ENCODE peak calls at places on chromosomes 6 and 20, in five cellular contexts. K, D, S, C and I are unnamed samples.

GRCh38 chr20:38590682-38591483 is 9.9 kb downstream of the ADIG start:
- DNase-seq in K (no peak), D (no peak), S (no peak), C (no peak), I (no peak)

GRCh38 chr6:44007818-44008660 is 119.2 kb downstream of the MRPL14 start:
- DNase-seq in K (no peak), D (no peak), S (peak), C (no peak), I (no peak)

GRCh38 chr6:156698239-156699016 is 78.8 kb upstream of the ARID1B start:
- DNase-seq in K (no peak), D (no peak), S (no peak), C (no peak), I (no peak)

GRCh38 chr20:34292496-34292895 is 10.7 kb downstream of the AHCY start:
- DNase-seq in K (no peak), D (no peak), S (no peak), C (no peak), I (no peak)

GRCh38 chr6:150704447-150705192 is 104.9 kb downstream of the PLEKHG1 start:
- DNase-seq in K (no peak), D (no peak), S (no peak), C (no peak), I (no peak)

GRCh38 chr6:6655805-6656251 is 67.3 kb downstream of the LY86 start:
- DNase-seq in K (no peak), D (no peak), S (no peak), C (no peak), I (no peak)

GRCh38 chr6:55568779-55569439 is 10.1 kb downstream of the HMGCLL1 start:
- DNase-seq in K (no peak), D (peak), S (no peak), C (no peak), I (peak)

GRCh38 chr20:50346372-50347347 is 156.0 kb downstream of the CEBPB start:
- DNase-seq in K (peak), D (peak), S (peak), C (peak), I (peak)

GRCh38 chr20:46998497-46999190 is 104.0 kb downstream of the EYA2 start:
- DNase-seq in K (no peak), D (no peak), S (no peak), C (no peak), I (peak)

GRCh38 chr6:48449002-48449401 is 338.0 kb upstream of the PTCHD4 start:
- DNase-seq in K (no peak), D (peak), S (no peak), C (no peak), I (peak)

GRCh38 chr6:110357696-110358535 is at the start of gene METTL24:
- DNase-seq in K (peak), D (no peak), S (no peak), C (no peak), I (peak)

GRCh38 chr6:153405926-153406325 is 274.8 kb upstream of the RGS17 start:
- DNase-seq in K (no peak), D (no peak), S (no peak), C (no peak), I (no peak)

GRCh38 chr6:52410979-52411378 is 9.2 kb upstream of the EFHC1 start:
- DNase-seq in K (no peak), D (no peak), S (no peak), C (no peak), I (no peak)

GRCh38 chr6:113654396-113654795 is 202.7 kb upstream of the MARCKS start:
- DNase-seq in K (no peak), D (peak), S (no peak), C (no peak), I (no peak)

GRCh38 chr6:135667694-135668455 is 170.3 kb upstream of the AHI1 start:
- DNase-seq in K (peak), D (peak), S (no peak), C (peak), I (peak)

GRCh38 chr6:158766621-158767435 is 52.3 kb downstream of the EZR start:
- DNase-seq in K (peak), D (no peak), S (peak), C (no peak), I (no peak)

GRCh38 chr6:166460473-166461437 is 78.0 kb upstream of the MPC1 start:
- DNase-seq in K (peak), D (peak), S (no peak), C (no peak), I (no peak)

GRCh38 chr20:32140603-32141002 is 31.1 kb downstream of the TM9SF4 start:
- DNase-seq in K (no peak), D (no peak), S (no peak), C (no peak), I (no peak)

GRCh38 chr6:6900566-6901204 is 207.1 kb upstream of the RREB1 start:
- DNase-seq in K (no peak), D (no peak), S (no peak), C (no peak), I (no peak)

GRCh38 chr6:142913511-142914047 is 31.4 kb downstream of the HIVEP2 start:
- DNase-seq in K (no peak), D (no peak), S (no peak), C (no peak), I (no peak)

GRCh38 chr20:37445041-37445440 is 76.0 kb upstream of the NNAT start:
- DNase-seq in K (no peak), D (no peak), S (no peak), C (no peak), I (no peak)

GRCh38 chr20:62581806-62582205 is 60.5 kb upstream of the SLCO4A1 start:
- DNase-seq in K (no peak), D (no peak), S (no peak), C (no peak), I (no peak)

DNA sequence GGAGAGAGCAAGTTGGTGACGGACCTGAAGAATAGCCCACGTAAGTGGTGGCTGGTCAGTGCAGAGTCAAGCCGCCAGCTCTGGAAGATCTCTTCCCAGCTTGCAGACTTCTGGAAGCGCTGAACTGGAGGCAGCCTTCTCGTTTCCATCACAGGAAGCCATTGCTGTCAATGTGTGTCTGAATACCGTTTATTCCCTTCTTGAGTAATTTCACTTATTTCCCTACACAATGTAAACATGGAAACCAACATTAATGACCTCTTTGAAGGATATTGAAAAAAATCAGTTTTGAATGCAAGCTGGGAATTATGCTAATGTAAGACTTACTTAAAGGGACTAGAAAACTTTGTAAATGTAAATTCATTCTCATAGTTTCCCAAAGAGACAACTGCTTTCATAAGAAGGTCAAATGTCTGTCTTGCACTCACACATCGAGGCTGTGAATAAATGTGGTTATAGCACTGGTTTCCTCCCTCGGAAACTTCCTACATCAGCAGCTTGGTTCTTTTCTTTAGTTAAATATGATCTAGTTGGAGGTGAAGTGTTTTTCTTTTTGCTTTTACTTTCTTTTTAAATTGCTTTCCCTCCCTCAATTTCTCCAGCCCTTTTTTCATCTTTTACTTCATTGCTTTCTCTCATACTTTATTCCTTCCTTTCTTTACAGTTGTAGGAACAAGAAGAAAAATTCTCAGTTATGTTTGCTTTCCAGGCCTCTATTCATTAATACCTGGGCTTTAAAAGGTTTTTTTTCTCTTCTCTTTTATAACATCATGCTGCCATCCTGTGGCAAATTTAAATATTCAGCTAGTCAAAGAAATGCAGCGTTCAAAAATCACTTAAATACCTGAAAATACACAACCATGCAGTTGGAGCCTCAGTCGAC is 108.2 kb downstream of the TNFAIP3 start:
- DNase-seq in K (no peak), D (peak), S (no peak), C (no peak), I (no peak)
- H3K4me3 ChIP-seq in K (no peak), D (no peak), S (no peak), C (no peak), I (no peak)

DNA sequence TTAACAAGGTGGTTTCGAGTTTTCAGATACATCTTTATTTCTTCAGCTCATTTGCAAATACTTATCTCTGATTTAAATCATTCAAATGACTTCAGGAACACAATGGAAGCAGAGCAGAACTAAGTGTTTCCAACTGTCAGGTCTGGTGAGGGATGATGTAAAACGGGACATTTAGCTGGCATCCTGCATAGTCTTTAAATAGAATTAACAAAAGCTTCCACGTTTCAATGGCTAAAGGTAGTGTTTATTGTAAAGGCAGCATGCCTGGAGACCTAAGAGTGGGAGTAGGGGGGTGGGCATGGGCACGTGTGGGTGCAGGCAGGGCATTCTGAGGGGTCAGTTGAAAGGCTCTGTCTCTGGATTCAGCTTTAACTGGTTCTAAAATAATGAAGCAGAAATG is 174.8 kb downstream of the PLCB1 start:
- DNase-seq in K (peak), D (no peak), S (no peak), C (no peak), I (no peak)
- H3K4me3 ChIP-seq in K (no peak), D (no peak), S (no peak), C (no peak), I (no peak)

GRCh38 chr20:17867546-17867945 is 101.0 kb downstream of the SNX5 start:
- DNase-seq in K (peak), D (no peak), S (no peak), C (no peak), I (no peak)
- H3K4me3 ChIP-seq in K (peak), D (no peak), S (no peak), C (no peak), I (no peak)

GRCh38 chr6:27468334-27468733 is 4.6 kb downstream of the ZNF184 start:
- DNase-seq in K (no peak), D (peak), S (no peak), C (no peak), I (no peak)
- H3K4me3 ChIP-seq in K (no peak), D (no peak), S (no peak), C (no peak), I (no peak)

DNA sequence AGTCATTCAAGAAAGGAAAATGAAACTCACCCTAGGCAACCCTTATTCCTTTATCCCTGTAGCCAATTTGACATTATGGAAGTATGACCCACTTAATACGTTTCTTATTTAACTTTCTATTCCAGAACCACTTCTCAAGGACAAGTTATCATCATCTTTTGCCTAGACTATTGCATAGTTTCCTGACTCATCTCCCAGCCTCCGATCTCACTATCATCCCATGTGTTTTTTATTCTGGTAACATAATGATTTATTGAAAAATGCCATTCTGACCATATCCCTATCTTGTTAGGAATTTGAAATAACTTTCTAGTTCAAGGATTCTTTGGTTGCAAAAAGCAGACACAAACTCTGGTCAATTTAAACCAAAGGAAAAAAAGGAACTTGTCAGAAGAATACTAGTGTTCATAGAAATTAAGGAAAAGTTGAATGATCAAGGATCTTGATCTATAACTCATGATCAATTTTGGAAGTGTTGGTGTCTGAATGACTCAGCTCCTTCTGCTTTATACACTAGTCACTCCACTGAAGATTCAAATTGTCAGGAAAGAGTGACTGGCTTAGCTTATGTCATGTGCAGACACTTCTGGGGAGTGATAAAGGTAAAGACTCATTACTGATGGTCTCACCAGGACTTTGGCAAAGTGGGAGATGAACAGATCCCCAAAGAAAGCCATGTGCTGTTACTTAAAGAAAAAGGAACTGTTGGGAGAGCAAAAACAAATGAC is 8.5 kb upstream of the TINAG start:
- DNase-seq in K (no peak), D (peak), S (no peak), C (peak), I (peak)
- H3K4me3 ChIP-seq in K (no peak), D (no peak), S (no peak), C (no peak), I (no peak)

GRCh38 chr6:89414215-89414614 is 2.1 kb upstream of the RRAGD start:
- DNase-seq in K (no peak), D (no peak), S (no peak), C (no peak), I (peak)

GRCh38 chr6:89411269-89412070 is 603 bp downstream of the RRAGD start:
- DNase-seq in K (peak), D (no peak), S (peak), C (no peak), I (peak)

GRCh38 chr6:89411019-89411268 is 1.1 kb downstream of the RRAGD start:
- DNase-seq in K (peak), D (no peak), S (no peak), C (no peak), I (no peak)

GRCh38 chr6:89412071-89413005 is at the start of gene RRAGD:
- DNase-seq in K (peak), D (no peak), S (peak), C (no peak), I (peak)

DNA sequence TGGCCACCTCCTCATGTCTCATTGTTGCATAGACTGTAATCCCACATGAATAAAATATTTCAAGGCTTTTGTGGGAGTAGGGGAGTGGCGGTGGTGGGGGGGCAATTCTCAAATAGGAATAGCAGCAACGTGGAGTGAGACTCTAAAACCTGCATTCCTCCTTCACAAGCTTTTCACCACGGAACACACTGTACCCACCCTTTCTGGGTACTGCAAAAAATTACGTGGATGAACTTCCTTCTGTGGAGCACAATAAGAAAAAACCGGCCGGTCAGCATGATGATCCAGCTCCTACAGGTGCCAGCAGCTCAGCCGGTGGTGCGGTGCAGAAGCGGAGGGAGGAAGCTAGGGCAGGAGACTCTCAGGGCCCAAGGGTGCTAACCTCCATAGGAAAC is 930 bp upstream of the RRAGD start:
- DNase-seq in K (no peak), D (no peak), S (no peak), C (no peak), I (no peak)
- H3K4me3 ChIP-seq in K (peak), D (no peak), S (peak), C (no peak), I (peak)

DNA sequence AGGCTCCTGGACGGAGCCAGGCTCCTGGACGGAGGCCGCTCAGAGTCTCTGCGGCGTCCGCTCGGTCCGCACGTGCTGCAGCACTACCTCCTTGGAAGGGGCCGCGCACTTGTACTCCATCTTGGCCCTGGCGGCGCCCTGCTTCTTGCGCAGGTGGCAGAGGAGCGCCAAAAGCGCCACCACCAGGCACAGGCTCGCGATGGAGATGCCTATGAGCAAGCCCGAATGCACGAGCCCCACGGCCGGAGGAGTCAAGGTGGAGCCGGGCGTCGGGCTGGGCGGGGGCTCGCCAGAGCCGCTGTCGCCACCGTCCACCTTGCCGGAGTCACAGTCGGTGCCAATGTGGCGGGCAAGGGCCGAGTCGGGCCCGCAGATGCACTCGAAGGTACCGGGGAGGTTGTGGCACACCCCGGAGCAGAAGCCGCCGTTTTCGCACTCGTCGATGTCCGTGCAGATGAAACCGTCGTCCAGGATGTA is 1.7 kb downstream of the THBD start:
- DNase-seq in K (no peak), D (peak), S (peak), C (no peak), I (no peak)
- H3K4me3 ChIP-seq in K (no peak), D (no peak), S (peak), C (peak), I (no peak)

DNA sequence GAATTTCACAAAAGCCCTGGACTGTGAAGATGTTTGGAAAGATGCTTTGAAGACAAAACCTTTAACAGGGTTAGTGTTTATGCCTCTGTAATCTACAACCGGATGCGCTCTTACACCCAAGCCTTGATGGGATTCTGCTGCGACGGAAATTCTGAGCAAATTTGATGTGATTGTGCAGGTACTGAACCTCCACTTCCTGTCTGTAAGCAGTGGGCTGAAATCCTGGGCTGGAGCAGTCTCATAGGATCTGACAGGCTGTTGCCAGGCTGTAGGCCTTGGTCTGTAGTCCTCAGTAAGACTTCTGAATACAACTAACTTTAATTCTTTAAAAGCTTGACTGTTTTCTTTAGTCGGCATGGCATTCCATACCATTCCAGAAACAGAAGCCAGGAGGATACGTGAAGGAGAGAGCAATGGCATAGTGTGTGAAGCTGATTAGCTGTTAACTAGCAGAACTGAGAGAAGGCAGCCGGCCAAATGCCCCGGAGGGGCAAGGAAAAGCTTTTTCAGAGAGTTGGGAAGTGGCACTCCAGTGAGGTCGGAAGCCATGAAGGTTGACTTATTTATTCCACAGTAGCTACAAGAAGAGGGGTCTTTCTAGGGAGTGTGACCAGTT is 68.3 kb downstream of the ADTRP start:
- DNase-seq in K (peak), D (no peak), S (no peak), C (no peak), I (peak)
- H3K4me3 ChIP-seq in K (no peak), D (no peak), S (no peak), C (no peak), I (no peak)

GRCh38 chr6:169961772-169962561 is 210.5 kb downstream of the ERMARD start:
- DNase-seq in K (no peak), D (no peak), S (no peak), C (no peak), I (peak)
- H3K4me3 ChIP-seq in K (no peak), D (no peak), S (peak), C (no peak), I (peak)